ENCODE peak calls at places on chromosomes 3 and 15, in five cellular contexts. D is BE2C, Y is WERI-Rb-1, V is foreskin keratinocyte, T is foreskin fibroblast. A is an unnamed sample.

GRCh38 chr15:27850961-27851636 is 248.0 kb downstream of the OCA2 start:
- DNase-seq in V (no peak), T (no peak), D (no peak), Y (no peak), A (no peak)

GRCh38 chr15:93027413-93027812 is 61.6 kb downstream of the RGMA start:
- DNase-seq in D (no peak), T (peak), Y (no peak), V (no peak), A (no peak)

GRCh38 chr3:93843981-93844380 is 129.7 kb downstream of the PROS1 start:
- DNase-seq in V (peak), Y (no peak), T (peak), D (no peak), A (no peak)

GRCh38 chr3:126118591-126118990 is 34.7 kb upstream of the SLC41A3 start:
- DNase-seq in V (no peak), Y (no peak), T (no peak), D (no peak), A (no peak)

GRCh38 chr3:170089862-170090600 is 52.2 kb downstream of the GPR160 start:
- DNase-seq in Y (no peak), T (no peak), D (no peak), V (no peak), A (no peak)

GRCh38 chr15:42143356-42143755 is 13.1 kb downstream of the PLA2G4F start:
- DNase-seq in T (no peak), V (no peak), Y (no peak), D (no peak), A (no peak)

GRCh38 chr3:197030379-197031314 is 1.0 kb upstream of the MELTF start:
- DNase-seq in D (peak), V (no peak), T (peak), Y (no peak), A (no peak)

GRCh38 chr15:79094611-79095021 is 4.0 kb upstream of the RASGRF1 start:
- DNase-seq in T (no peak), V (no peak), D (no peak), Y (no peak), A (no peak)

GRCh38 chr15:74891469-74891868 is 1.6 kb downstream of the MPI start:
- DNase-seq in Y (no peak), D (no peak), V (no peak), T (no peak), A (no peak)

GRCh38 chr3:14133188-14133800 is 8.4 kb downstream of the TMEM43 start:
- DNase-seq in T (no peak), V (no peak), Y (no peak), D (no peak), A (no peak)

GRCh38 chr3:107950413-107950812 is 140.4 kb downstream of the CD47 start:
- DNase-seq in Y (no peak), V (no peak), T (no peak), D (no peak), A (no peak)

GRCh38 chr15:27479232-27480140 is 508.5 kb downstream of the GABRG3 start:
- DNase-seq in Y (no peak), V (peak), T (no peak), D (no peak), A (no peak)

GRCh38 chr3:119181765-119182164 is 8.4 kb downstream of the UPK1B start:
- DNase-seq in Y (no peak), D (no peak), T (no peak), V (no peak), A (no peak)

DNA sequence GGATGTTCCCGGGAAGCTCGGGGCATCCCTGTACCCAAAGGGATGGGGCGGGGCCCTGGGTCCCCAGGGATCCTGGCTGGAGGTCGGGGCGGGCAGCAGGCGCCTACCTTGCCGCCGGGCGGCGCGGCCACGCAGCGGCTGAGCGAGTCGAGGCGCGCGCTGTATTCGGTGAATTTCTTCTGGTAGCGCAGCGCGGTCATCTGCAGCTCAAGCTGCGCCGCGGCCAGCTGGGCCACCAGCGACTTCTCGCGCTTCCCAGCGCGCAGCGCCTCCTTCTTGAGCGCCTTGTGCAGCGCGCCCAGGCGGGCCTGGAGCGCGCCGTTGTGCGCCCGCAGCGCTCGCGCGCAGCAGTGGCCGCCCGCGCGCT is 762 bp downstream of the PDZRN3 start:
- DNase-seq in V (no peak), T (peak), D (peak), Y (peak), A (peak)
- TF ChIP-seq CTCF in V (peak), T (peak), D (peak), Y (peak), A (no peak)

DNA sequence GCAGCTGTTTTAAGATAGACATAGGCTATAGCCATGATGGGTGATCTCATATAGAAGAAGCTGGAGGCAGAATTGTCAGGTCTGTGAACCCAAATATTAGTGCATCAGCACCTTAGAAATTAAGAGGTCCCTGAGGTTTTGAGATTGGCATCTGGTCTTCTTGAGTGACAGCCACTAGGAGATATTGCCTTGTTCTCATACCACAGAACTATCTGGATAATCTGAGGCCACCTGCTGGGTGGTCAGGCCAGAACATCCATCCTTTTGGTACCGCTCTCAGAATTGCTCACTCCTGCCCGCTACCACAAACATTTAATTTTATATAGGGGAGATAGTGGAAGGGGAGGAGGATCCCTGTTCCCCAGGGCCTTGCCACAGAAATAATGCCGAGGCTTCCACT is 210.6 kb upstream of the ZPLD1 start:
- DNase-seq in T (peak), Y (peak), V (no peak), D (no peak), A (no peak)
- TF ChIP-seq CTCF in T (peak), Y (peak), V (peak), D (peak), A (no peak)

GRCh38 chr15:48965972-48966371 is 2.3 kb upstream of the SHC4 start:
- DNase-seq in V (peak), D (peak), T (peak), Y (peak), A (no peak)
- TF ChIP-seq CTCF in V (peak), D (peak), T (peak), Y (peak), A (no peak)

GRCh38 chr3:58531956-58532355 is 5.0 kb downstream of the ACOX2 start:
- DNase-seq in V (no peak), T (peak), Y (no peak), D (no peak), A (no peak)
- TF ChIP-seq CTCF in V (peak), T (no peak), Y (no peak), D (no peak), A (no peak)

DNA sequence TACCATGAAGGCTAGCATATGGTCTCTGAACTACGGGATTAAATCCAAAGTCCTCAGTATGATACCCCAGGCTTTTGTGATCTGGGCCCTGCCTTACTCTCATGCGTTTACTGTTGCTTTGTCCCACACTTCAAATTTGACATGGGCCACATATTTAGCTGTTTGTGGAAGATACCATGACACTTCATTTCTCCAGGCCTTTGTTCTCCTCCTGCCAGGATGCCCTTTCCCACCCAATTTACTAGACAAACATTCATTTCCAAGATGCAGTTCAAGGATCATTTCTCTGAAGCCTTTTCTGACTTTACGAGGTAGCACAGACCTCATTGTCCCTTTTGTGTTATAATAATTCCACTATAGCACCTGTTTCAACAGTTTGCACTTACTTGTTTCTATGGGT is 2.2 kb upstream of the OXSM start:
- DNase-seq in T (no peak), D (no peak), V (no peak), Y (no peak), A (no peak)
- TF ChIP-seq CTCF in T (no peak), D (no peak), V (no peak), Y (no peak), A (no peak)

GRCh38 chr3:150179330-150179729 is 208.6 kb upstream of the PFN2 start:
- DNase-seq in D (no peak), Y (no peak), V (no peak), T (no peak), A (no peak)
- TF ChIP-seq CTCF in D (no peak), Y (no peak), V (no peak), T (no peak), A (no peak)

GRCh38 chr3:187769771-187770170 is 24.5 kb upstream of the BCL6 start:
- DNase-seq in V (no peak), T (no peak), D (no peak), Y (no peak), A (no peak)

GRCh38 chr3:187775549-187775948 is 30.3 kb upstream of the BCL6 start:
- DNase-seq in Y (no peak), T (no peak), D (no peak), V (no peak), A (no peak)

GRCh38 chr3:187770224-187770623 is 25.0 kb upstream of the BCL6 start:
- DNase-seq in D (no peak), T (no peak), V (no peak), Y (no peak), A (no peak)

GRCh38 chr3:187773963-187774789 is 28.9 kb upstream of the BCL6 start:
- DNase-seq in V (no peak), Y (no peak), D (no peak), T (no peak), A (no peak)

GRCh38 chr3:187773233-187773962 is 28.1 kb upstream of the BCL6 start:
- DNase-seq in V (no peak), T (no peak), D (no peak), Y (no peak), A (no peak)
- TF ChIP-seq CTCF in V (no peak), T (no peak), D (no peak), Y (no peak), A (no peak)

GRCh38 chr15:66078196-66078928 is 175.2 kb downstream of the MEGF11 start:
- DNase-seq in T (no peak), D (no peak), Y (no peak), V (no peak), A (no peak)

GRCh38 chr15:66078929-66079275 is 174.6 kb downstream of the MEGF11 start:
- DNase-seq in D (no peak), V (no peak), Y (no peak), T (no peak), A (no peak)

GRCh38 chr15:66077320-66077663 is 176.3 kb downstream of the MEGF11 start:
- DNase-seq in V (no peak), T (no peak), D (no peak), Y (no peak), A (no peak)

GRCh38 chr15:66084704-66085103 is 168.8 kb downstream of the MEGF11 start:
- DNase-seq in T (no peak), D (no peak), V (no peak), Y (no peak), A (no peak)

GRCh38 chr15:66080791-66081475 is 172.6 kb downstream of the MEGF11 start:
- DNase-seq in Y (peak), T (peak), D (peak), V (peak), A (peak)
- TF ChIP-seq CTCF in Y (peak), T (no peak), D (peak), V (peak), A (no peak)

DNA sequence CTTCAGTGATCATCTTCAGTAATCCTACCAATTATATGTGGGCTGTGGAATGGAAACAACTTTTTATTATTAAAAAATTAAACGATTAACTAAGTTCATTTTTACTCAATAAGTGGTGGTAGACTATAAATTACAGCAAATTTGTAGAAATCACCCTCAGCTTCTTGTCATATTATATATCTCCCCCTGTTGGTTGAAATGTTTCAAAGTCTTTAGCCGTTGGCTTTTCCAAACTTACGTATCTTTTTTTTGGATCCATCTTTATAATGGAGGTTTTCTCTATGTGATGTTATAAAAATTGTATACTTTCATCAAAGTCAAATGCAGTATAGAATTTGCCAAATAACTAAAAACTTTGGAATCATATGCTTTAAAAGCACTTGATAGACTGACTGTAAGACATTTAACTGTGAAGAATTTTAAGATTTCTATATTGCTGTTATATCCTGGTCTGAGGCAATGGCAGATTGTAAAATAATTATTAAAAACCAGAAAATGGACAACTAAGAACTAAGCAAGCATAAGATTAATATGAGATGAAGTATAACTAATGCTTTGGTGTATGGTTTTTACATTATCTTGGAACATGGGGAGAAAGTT is 44.7 kb downstream of the ATP11B start:
- DNase-seq in Y (no peak), V (no peak), T (peak), D (no peak), A (no peak)
- TF ChIP-seq CTCF in Y (no peak), V (peak), T (peak), D (peak), A (peak)

A was measured in glutamatergic neuron.